ENCODE peak calls at places on chromosome 12, in four cellular contexts. One of them, this sample, is unnamed.
A peak's percentile ranks its signal among the peaks of the same experiment; 100 is the strongest.

GRCh38 chr12:11856971-11857370 is 207.5 kb downstream of the ETV6 start:
- DNase-seq in left lung: no peak
- DNase-seq in upper lobe of left lung: no peak
- DNase-seq in choroid plexus epithelial cell: no peak
- DNase-seq in this sample: no peak

GRCh38 chr12:116604883-116605641 is 45.9 kb downstream of the MAP1LC3B2 start:
- DNase-seq in left lung: no peak
- DNase-seq in upper lobe of left lung: no peak
- DNase-seq in choroid plexus epithelial cell: no peak
- DNase-seq in this sample: no peak

GRCh38 chr12:121632069-121632970 is 6.0 kb downstream of the ORAI1 start:
- DNase-seq in choroid plexus epithelial cell: peak; percentile 58
- DNase-seq in upper lobe of left lung: no peak
- DNase-seq in left lung: no peak
- DNase-seq in this sample: no peak

GRCh38 chr12:5497329-5498058 is 65.6 kb downstream of the NTF3 start:
- DNase-seq in upper lobe of left lung: no peak
- DNase-seq in choroid plexus epithelial cell: no peak
- DNase-seq in left lung: no peak
- DNase-seq in this sample: no peak

GRCh38 chr12:120209851-120210250 is 8.9 kb upstream of the RPLP0 start:
- DNase-seq in choroid plexus epithelial cell: no peak
- DNase-seq in upper lobe of left lung: no peak
- DNase-seq in left lung: no peak
- DNase-seq in this sample: no peak

GRCh38 chr12:38465020-38465419 is 148.4 kb downstream of the ALG10B start:
- DNase-seq in choroid plexus epithelial cell: no peak
- DNase-seq in left lung: no peak
- DNase-seq in upper lobe of left lung: no peak
- DNase-seq in this sample: no peak

GRCh38 chr12:109109756-109110350 is 6.5 kb upstream of the ACACB start:
- DNase-seq in upper lobe of left lung: no peak
- DNase-seq in left lung: no peak
- DNase-seq in choroid plexus epithelial cell: peak; percentile 16
- DNase-seq in this sample: no peak

GRCh38 chr12:6827982-6828670 is at the start of gene P3H3:
- DNase-seq in choroid plexus epithelial cell: peak; percentile 39
- DNase-seq in upper lobe of left lung: no peak
- DNase-seq in left lung: no peak
- DNase-seq in this sample: no peak

GRCh38 chr12:91926810-91927209 is 218.8 kb downstream of the BTG1 start:
- DNase-seq in choroid plexus epithelial cell: peak; percentile 67
- DNase-seq in upper lobe of left lung: no peak
- DNase-seq in left lung: no peak
- DNase-seq in this sample: peak; percentile 16

GRCh38 chr12:34208331-34209258 is 186.3 kb downstream of the ALG10 start:
- DNase-seq in upper lobe of left lung: no peak
- DNase-seq in choroid plexus epithelial cell: no peak
- DNase-seq in left lung: no peak
- DNase-seq in this sample: no peak

GRCh38 chr12:88420460-88420859 is 159.8 kb downstream of the KITLG start:
- DNase-seq in choroid plexus epithelial cell: peak; percentile 93
- DNase-seq in left lung: no peak
- DNase-seq in upper lobe of left lung: no peak
- DNase-seq in this sample: peak; percentile 78

GRCh38 chr12:28378749-28379148 is 188.5 kb downstream of the CCDC91 start:
- DNase-seq in choroid plexus epithelial cell: peak; percentile 68
- DNase-seq in left lung: no peak
- DNase-seq in upper lobe of left lung: no peak
- DNase-seq in this sample: peak; percentile 97

GRCh38 chr12:4286228-4286627 is 12.7 kb downstream of the CCND2 start:
- DNase-seq in left lung: no peak
- DNase-seq in choroid plexus epithelial cell: no peak
- DNase-seq in upper lobe of left lung: no peak
- DNase-seq in this sample: no peak

GRCh38 chr12:52710744-52711143 is 7.4 kb upstream of the KRT77 start:
- DNase-seq in choroid plexus epithelial cell: no peak
- DNase-seq in left lung: no peak
- DNase-seq in upper lobe of left lung: no peak
- DNase-seq in this sample: no peak

GRCh38 chr12:52714887-52715281 is 11.6 kb upstream of the KRT77 start:
- DNase-seq in choroid plexus epithelial cell: no peak
- DNase-seq in left lung: no peak
- DNase-seq in upper lobe of left lung: no peak
- DNase-seq in this sample: no peak

GRCh38 chr12:52713960-52714886 is 10.9 kb upstream of the KRT77 start:
- DNase-seq in upper lobe of left lung: no peak
- DNase-seq in left lung: peak; percentile 77
- DNase-seq in choroid plexus epithelial cell: no peak
- DNase-seq in this sample: no peak

GRCh38 chr12:52716061-52716460 is 12.7 kb upstream of the KRT77 start:
- DNase-seq in left lung: no peak
- DNase-seq in choroid plexus epithelial cell: no peak
- DNase-seq in upper lobe of left lung: no peak
- DNase-seq in this sample: no peak

GRCh38 chr12:52715416-52715815 is 12.1 kb upstream of the KRT77 start:
- DNase-seq in choroid plexus epithelial cell: no peak
- DNase-seq in left lung: no peak
- DNase-seq in upper lobe of left lung: peak; percentile 28
- DNase-seq in this sample: no peak
- TF ChIP-seq CTCF in choroid plexus epithelial cell: no peak
- TF ChIP-seq CTCF in left lung: peak; percentile 6
- TF ChIP-seq CTCF in upper lobe of left lung: peak; percentile 7
- TF ChIP-seq CTCF in this sample: peak; percentile 4

DNA sequence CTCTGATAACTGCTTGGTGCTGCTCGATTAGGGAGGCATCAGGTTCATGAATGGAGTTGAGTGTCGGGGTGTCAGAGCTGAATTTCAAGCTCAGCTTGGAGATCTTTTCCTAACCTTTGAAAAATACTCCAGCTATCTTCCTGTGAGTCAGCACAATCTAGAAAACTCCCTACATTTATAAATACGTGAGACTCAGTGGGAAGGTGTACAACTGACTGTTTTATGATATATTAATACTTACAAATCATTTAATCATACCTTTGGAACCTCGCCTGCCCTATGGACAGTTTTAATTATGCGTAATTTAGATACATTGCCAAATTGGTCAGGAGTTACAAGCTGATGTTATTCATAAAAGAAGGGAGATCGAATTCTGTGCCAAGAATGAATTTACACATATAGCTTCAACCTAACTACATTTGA is 961 bp downstream of the CMAS start:
- DNase-seq in choroid plexus epithelial cell: peak; percentile 45
- DNase-seq in left lung: no peak
- DNase-seq in upper lobe of left lung: no peak
- DNase-seq in this sample: no peak
- H3K4me3 ChIP-seq in choroid plexus epithelial cell: peak overlapping the region; percentile 88
- H3K4me3 ChIP-seq in left lung: peak overlapping the region; percentile 79
- H3K4me3 ChIP-seq in upper lobe of left lung: peak overlapping the region; percentile 65
- H3K4me3 ChIP-seq in this sample: peak overlapping the region; percentile 92

DNA sequence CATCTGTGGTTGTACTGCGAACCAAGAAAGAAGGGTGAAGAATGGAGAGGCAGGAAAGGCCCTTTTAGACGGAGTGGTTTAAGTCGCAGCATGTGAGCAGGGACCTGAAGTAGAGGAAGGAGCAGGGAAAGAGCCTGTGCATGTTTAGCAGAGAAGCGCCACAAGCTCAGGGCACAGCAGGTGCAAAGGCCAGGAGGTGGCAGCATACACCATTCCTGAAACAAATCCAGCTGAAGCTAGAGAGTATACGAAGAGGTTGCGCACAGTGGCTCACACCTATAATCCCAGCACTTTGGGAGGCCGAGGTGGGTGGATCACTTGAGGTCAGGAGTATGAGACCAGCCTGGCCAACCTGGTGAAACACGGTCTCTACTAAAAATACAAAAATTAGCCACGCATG is 49.9 kb downstream of the HELB start:
- DNase-seq in left lung: no peak
- DNase-seq in upper lobe of left lung: peak; percentile 29
- DNase-seq in choroid plexus epithelial cell: peak; percentile 56
- DNase-seq in this sample: no peak
- TF ChIP-seq CTCF in left lung: no peak
- TF ChIP-seq CTCF in upper lobe of left lung: peak; percentile 28
- TF ChIP-seq CTCF in choroid plexus epithelial cell: peak; percentile 62
- TF ChIP-seq CTCF in this sample: peak; percentile 44

GRCh38 chr12:111035578-111036301 is 115.4 kb upstream of the MYL2 start:
- DNase-seq in left lung: no peak
- DNase-seq in choroid plexus epithelial cell: no peak
- DNase-seq in upper lobe of left lung: no peak
- DNase-seq in this sample: no peak

GRCh38 chr12:111031956-111032919 is 111.9 kb upstream of the MYL2 start:
- DNase-seq in upper lobe of left lung: no peak
- DNase-seq in choroid plexus epithelial cell: no peak
- DNase-seq in left lung: no peak
- DNase-seq in this sample: no peak

GRCh38 chr12:111034148-111034910 is 114.0 kb upstream of the MYL2 start:
- DNase-seq in choroid plexus epithelial cell: no peak
- DNase-seq in upper lobe of left lung: no peak
- DNase-seq in left lung: no peak
- DNase-seq in this sample: no peak

GRCh38 chr12:111034911-111035577 is 114.7 kb upstream of the MYL2 start:
- DNase-seq in left lung: no peak
- DNase-seq in choroid plexus epithelial cell: peak; percentile 4
- DNase-seq in upper lobe of left lung: no peak
- DNase-seq in this sample: no peak

GRCh38 chr12:111033281-111034147 is 113.1 kb upstream of the MYL2 start:
- DNase-seq in upper lobe of left lung: no peak
- DNase-seq in choroid plexus epithelial cell: no peak
- DNase-seq in left lung: no peak
- DNase-seq in this sample: no peak
- H3K4me3 ChIP-seq in upper lobe of left lung: no peak overlapping the region
- H3K4me3 ChIP-seq in choroid plexus epithelial cell: no peak overlapping the region
- H3K4me3 ChIP-seq in left lung: no peak overlapping the region
- H3K4me3 ChIP-seq in this sample: no peak overlapping the region

DNA sequence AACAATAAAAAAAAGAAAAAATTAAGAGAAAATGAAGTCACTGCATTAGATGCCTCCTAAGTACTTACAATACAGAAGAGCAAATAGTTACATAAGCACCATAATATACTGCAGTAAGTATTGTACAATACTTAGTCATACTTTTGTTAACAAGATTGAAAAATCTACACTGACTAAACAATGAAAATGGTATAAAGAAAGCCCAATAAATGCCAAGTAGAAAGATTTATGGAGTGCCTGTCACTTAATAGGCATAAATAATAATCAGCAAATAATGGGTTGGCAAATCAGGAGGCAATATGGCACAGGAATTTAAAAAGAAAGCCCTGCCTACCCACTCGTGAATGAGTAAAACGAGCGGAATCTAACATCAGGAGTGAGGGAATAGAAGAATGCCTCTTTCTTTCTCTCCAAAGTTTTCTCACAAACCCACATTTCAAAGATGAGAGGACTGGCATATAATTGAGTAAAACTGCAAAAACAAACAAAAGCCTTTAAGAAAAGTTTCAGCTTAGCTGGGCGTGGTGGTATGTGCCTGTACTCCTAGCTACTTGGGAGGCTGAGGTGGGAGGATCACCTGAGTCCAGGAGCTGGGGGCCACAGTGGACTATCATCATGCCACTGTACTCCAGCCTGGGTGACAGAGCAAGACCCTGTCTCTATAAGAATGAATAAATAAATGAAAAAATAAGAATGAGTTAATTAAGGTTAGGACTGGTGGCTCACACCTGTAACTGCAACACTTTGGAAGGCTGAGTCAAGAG is 36.1 kb downstream of the CRY1 start:
- DNase-seq in left lung: no peak
- DNase-seq in choroid plexus epithelial cell: peak; percentile 25
- DNase-seq in upper lobe of left lung: no peak
- DNase-seq in this sample: no peak
- TF ChIP-seq CTCF in left lung: no peak
- TF ChIP-seq CTCF in choroid plexus epithelial cell: no peak
- TF ChIP-seq CTCF in upper lobe of left lung: no peak
- TF ChIP-seq CTCF in this sample: no peak

GRCh38 chr12:56682323-56682722 is 5.8 kb downstream of the PTGES3 start:
- DNase-seq in upper lobe of left lung: no peak
- DNase-seq in choroid plexus epithelial cell: no peak
- DNase-seq in left lung: no peak
- DNase-seq in this sample: no peak

GRCh38 chr12:56687225-56688128 is 607 bp downstream of the PTGES3 start:
- DNase-seq in left lung: peak; percentile 91
- DNase-seq in choroid plexus epithelial cell: peak; percentile 37
- DNase-seq in upper lobe of left lung: peak; percentile 85
- DNase-seq in this sample: no peak

GRCh38 chr12:56688129-56688845 is at the start of gene PTGES3:
- DNase-seq in upper lobe of left lung: peak; percentile 97
- DNase-seq in left lung: peak; percentile 98
- DNase-seq in choroid plexus epithelial cell: peak; percentile 99
- DNase-seq in this sample: peak; percentile 95

GRCh38 chr12:56688846-56689113 is 696 bp upstream of the PTGES3 start:
- DNase-seq in upper lobe of left lung: peak; percentile 61
- DNase-seq in choroid plexus epithelial cell: no peak
- DNase-seq in left lung: no peak
- DNase-seq in this sample: no peak

DNA sequence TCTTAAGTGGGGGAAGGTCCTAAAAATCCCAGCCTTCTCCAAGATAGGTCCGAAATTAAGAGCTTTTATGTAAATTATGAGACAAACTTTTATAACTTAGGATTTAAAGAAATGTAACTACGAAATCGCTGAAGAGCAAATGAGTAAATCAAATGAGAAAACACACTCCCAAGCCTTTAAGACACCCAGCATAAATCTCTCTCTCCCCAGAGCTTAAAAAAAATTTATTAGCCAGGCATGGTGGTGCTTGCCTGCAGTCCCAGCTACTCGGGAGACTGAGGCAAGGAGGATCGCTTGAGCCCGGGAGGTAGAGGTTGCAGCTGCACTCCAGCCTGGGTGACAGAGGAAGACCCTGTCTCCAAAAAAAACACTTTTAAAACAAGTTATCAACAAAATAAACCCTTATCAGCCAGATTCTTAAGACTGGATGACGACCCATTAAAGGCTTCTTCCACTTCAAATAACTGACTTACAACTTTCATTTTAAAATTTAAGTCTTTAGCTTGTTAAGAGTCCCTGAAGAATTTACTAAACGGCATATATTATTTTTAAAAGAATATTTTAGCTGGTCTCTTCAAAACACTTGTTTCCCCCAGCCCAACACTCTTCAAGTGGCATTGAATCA is 3.2 kb downstream of the PTGES3 start:
- DNase-seq in left lung: no peak
- DNase-seq in upper lobe of left lung: no peak
- DNase-seq in choroid plexus epithelial cell: no peak
- DNase-seq in this sample: no peak
- H3K4me3 ChIP-seq in left lung: peak overlapping the region; percentile 79
- H3K4me3 ChIP-seq in upper lobe of left lung: peak overlapping the region; percentile 11
- H3K4me3 ChIP-seq in choroid plexus epithelial cell: peak overlapping the region; percentile 39
- H3K4me3 ChIP-seq in this sample: peak overlapping the region; percentile 26

DNA sequence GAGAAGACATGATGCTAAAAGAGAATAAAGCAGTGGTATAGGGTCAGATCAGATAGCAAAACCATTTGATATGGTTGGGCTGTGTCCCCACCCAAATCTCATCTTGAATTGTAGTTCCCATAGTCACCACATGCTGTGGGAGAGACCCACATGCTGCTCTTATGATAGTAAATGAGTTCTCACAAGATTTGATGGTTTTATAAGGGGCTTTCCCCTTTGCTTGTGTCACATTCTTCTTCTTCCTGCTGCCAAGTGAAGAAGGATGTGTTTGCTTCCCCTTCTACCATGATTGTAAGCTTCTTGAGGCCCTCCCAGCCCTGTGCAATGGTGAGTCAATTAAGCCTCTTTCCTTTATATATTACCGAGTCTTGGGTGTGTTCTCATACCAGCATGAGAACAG is 49.4 kb downstream of the SLC16A7 start:
- DNase-seq in choroid plexus epithelial cell: no peak
- DNase-seq in upper lobe of left lung: no peak
- DNase-seq in left lung: no peak
- DNase-seq in this sample: no peak
- TF ChIP-seq CTCF in choroid plexus epithelial cell: no peak
- TF ChIP-seq CTCF in upper lobe of left lung: no peak
- TF ChIP-seq CTCF in left lung: no peak
- TF ChIP-seq CTCF in this sample: no peak

This sample was measured in astrocyte of the cerebellum.